ENCODE peak calls at places on chromosomes 7 and 10, in six cellular contexts. M, X, H, L, D and O are unnamed samples.
A peak's percentile ranks its signal among the peaks of the same experiment; 100 is the strongest.

GRCh38 chr10:113113918-113114317 is 163.9 kb downstream of the TCF7L2 start:
- DNase-seq in H (no peak), X (no peak), M (no peak), D (no peak), L (no peak), O (no peak)

GRCh38 chr7:44279286-44279685 is 46.1 kb downstream of the CAMK2B start:
- DNase-seq in X (no peak), M (peak; percentile 1), L (no peak), D (no peak), H (no peak), O (peak; percentile 27)

GRCh38 chr7:47371733-47372368 is 210.1 kb downstream of the TNS3 start:
- DNase-seq in D (no peak), X (no peak), L (no peak), M (peak; percentile 73), H (no peak), O (peak; percentile 89)

GRCh38 chr7:47285860-47286491 is 295.9 kb downstream of the TNS3 start:
- DNase-seq in M (no peak), X (no peak), D (no peak), H (no peak), L (no peak), O (no peak)

GRCh38 chr7:125423444-125424155 is 494.0 kb upstream of the POT1 start:
- DNase-seq in M (no peak), D (no peak), L (no peak), X (no peak), H (no peak), O (no peak)

GRCh38 chr10:79304479-79305087 is 42.7 kb upstream of the PPIF start:
- DNase-seq in L (no peak), H (no peak), M (no peak), X (no peak), D (no peak), O (no peak)

GRCh38 chr10:132411561-132412253 is 14.7 kb downstream of the PWWP2B start:
- DNase-seq in H (no peak), L (no peak), X (no peak), M (no peak), D (no peak), O (peak; percentile 65)

GRCh38 chr10:81348003-81348402 is 527.0 kb upstream of the NRG3 start:
- DNase-seq in M (no peak), X (no peak), L (no peak), D (no peak), H (no peak), O (no peak)

GRCh38 chr7:131633342-131633843 is 77.0 kb upstream of the PODXL start:
- DNase-seq in M (peak; percentile 67), X (no peak), L (no peak), H (no peak), D (no peak), O (no peak)